ENCODE peak calls at places on chromosomes 16 and 17, in five cellular contexts. A is hepatic stellate cell, D is RWPE2, C is psoas muscle, W is T-helper 17 cell. O is an unnamed sample.

GRCh38 chr17:16313159-16314090 is 39.8 kb downstream of the CENPV start:
- DNase-seq in A (no peak), W (no peak), D (no peak), C (no peak), O (no peak)

GRCh38 chr16:65524231-65524630 is 402.4 kb upstream of the CDH11 start:
- DNase-seq in A (no peak), D (no peak), W (no peak), C (no peak), O (no peak)

GRCh38 chr16:2040450-2041105 is 7.1 kb downstream of the NTHL1 start:
- DNase-seq in W (no peak), D (no peak), A (no peak), C (no peak), O (no peak)

GRCh38 chr17:49887744-49888360 is 40.0 kb upstream of the TAC4 start:
- DNase-seq in C (no peak), A (no peak), W (no peak), D (no peak), O (no peak)

GRCh38 chr16:84884311-84885023 is 64.7 kb downstream of the CRISPLD2 start:
- DNase-seq in W (no peak), C (peak), D (no peak), A (no peak), O (no peak)

GRCh38 chr16:11114366-11115164 is 141.4 kb downstream of the SOCS1 start:
- DNase-seq in C (no peak), W (no peak), D (no peak), A (no peak), O (no peak)

GRCh38 chr17:1179635-1180433 is at the start of gene ABR:
- DNase-seq in C (peak), W (peak), D (no peak), A (no peak), O (no peak)

GRCh38 chr17:7561028-7561575 is 617 bp upstream of the SENP3 start:
- DNase-seq in W (peak), C (peak), D (peak), A (peak), O (peak)

GRCh38 chr17:49260011-49260921 is 29.7 kb upstream of the PHOSPHO1 start:
- DNase-seq in C (peak), W (peak), A (peak), D (no peak), O (peak)

O was measured in cardiac septum.